ENCODE peak calls at places on chromosomes 3 and 15, in eight cellular contexts. O is lower lobe of right lung, U is body of pancreas, G is BE2C, H is chondrocyte, B is fibroblast of lung, V is Panc1, T is tibial artery. Q is an unnamed sample.

GRCh38 chr15:82820128-82820527 is 10.7 kb downstream of the WHAMM start:
- DNase-seq in O (no peak), U (no peak), G (no peak), H (no peak), B (no peak), V (no peak), T (no peak), Q (no peak)

GRCh38 chr15:45546789-45547188 is 24.2 kb upstream of the SLC30A4 start:
- DNase-seq in O (no peak), U (no peak), G (no peak), H (no peak), B (no peak), V (no peak), T (no peak), Q (no peak)

GRCh38 chr15:52336530-52336929 is 40.9 kb upstream of the MYO5C start:
- DNase-seq in O (no peak), U (peak; percentile 60), G (no peak), H (no peak), B (no peak), V (no peak), T (no peak), Q (no peak)

GRCh38 chr3:128364291-128364690 is 102.4 kb downstream of the DNAJB8 start:
- DNase-seq in O (no peak), U (no peak), G (no peak), H (peak; percentile 57), B (no peak), V (no peak), T (no peak), Q (no peak)

GRCh38 chr15:20356444-20357138 is 185.0 kb downstream of the GOLGA6L6 start:
- DNase-seq in O (peak; percentile 73), U (peak; percentile 75), G (no peak), H (peak; percentile 100), B (no peak), V (peak; percentile 54), T (peak; percentile 30), Q (no peak)

GRCh38 chr3:110928016-110928662 is 143.5 kb upstream of the NECTIN3 start:
- DNase-seq in O (no peak), U (no peak), G (no peak), H (no peak), B (no peak), V (no peak), T (no peak), Q (no peak)

GRCh38 chr3:64399205-64399800 is 174.0 kb upstream of the PRICKLE2 start:
- DNase-seq in O (no peak), U (peak; percentile 39), G (peak; percentile 44), H (no peak), B (peak; percentile 77), V (peak; percentile 20), T (no peak), Q (peak; percentile 77)

GRCh38 chr3:193297421-193297820 is 56.4 kb downstream of the PLAAT1 start:
- DNase-seq in O (no peak), U (no peak), G (no peak), H (no peak), B (no peak), V (peak; percentile 7), T (no peak), Q (peak; percentile 86)

GRCh38 chr3:76685858-76686257 is 354.0 kb upstream of the ROBO2 start:
- DNase-seq in O (no peak), U (no peak), G (no peak), H (no peak), B (no peak), V (no peak), T (no peak), Q (no peak)

GRCh38 chr3:113132571-113132996 is 78.8 kb upstream of the BOC start:
- DNase-seq in O (no peak), U (no peak), G (no peak), H (no peak), B (peak; percentile 55), V (no peak), T (no peak), Q (peak; percentile 88)

GRCh38 chr3:169562988-169563774 is 100.3 kb downstream of the MECOM start:
- DNase-seq in O (no peak), U (no peak), G (no peak), H (no peak), B (peak; percentile 20), V (no peak), T (no peak), Q (no peak)

GRCh38 chr3:20125912-20126311 is 60.1 kb downstream of the SGO1 start:
- DNase-seq in O (no peak), U (no peak), G (no peak), H (no peak), B (no peak), V (no peak), T (peak; percentile 22), Q (no peak)

GRCh38 chr15:85479071-85479647 is 98.8 kb downstream of the AKAP13 start:
- DNase-seq in O (no peak), U (no peak), G (no peak), H (no peak), B (peak; percentile 32), V (no peak), T (no peak), Q (peak; percentile 72)

GRCh38 chr3:65354880-65355279 is 667.1 kb upstream of the ADAMTS9 start:
- DNase-seq in O (no peak), U (no peak), G (no peak), H (no peak), B (no peak), V (no peak), T (no peak), Q (no peak)

GRCh38 chr15:70582143-70582945 is 181.0 kb downstream of the UACA start:
- DNase-seq in O (no peak), U (no peak), G (no peak), H (no peak), B (peak; percentile 88), V (no peak), T (no peak), Q (peak; percentile 72)
- TF ChIP-seq CTCF in O (no peak), U (no peak), G (no peak), H (no peak), B (no peak), V (no peak), T (no peak), Q (no peak)

DNA sequence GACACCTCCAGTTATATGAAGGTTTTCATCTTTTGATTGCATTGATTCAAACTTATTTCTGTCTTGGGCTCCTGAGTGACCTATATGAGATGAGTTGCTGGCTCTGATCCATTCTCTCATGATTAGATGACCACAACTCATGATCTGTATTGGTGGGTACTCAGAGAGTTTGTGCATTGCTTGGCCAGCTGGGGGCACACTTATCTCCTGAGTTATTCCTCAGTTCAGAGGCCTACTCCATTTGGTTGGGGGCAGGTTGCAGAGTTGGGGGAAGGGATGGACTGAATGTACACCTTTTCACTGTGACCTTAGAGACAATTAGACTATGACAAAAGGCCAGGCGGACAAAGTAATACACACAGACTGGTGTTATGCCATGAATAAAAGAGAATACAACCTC is 166.2 kb upstream of the SEMA6D start:
- DNase-seq in O (no peak), U (peak; percentile 7), G (peak; percentile 30), H (no peak), B (no peak), V (no peak), T (no peak), Q (no peak)
- TF ChIP-seq CTCF in O (no peak), U (no peak), G (peak; percentile 51), H (peak; percentile 39), B (no peak), V (no peak), T (no peak), Q (no peak)

DNA sequence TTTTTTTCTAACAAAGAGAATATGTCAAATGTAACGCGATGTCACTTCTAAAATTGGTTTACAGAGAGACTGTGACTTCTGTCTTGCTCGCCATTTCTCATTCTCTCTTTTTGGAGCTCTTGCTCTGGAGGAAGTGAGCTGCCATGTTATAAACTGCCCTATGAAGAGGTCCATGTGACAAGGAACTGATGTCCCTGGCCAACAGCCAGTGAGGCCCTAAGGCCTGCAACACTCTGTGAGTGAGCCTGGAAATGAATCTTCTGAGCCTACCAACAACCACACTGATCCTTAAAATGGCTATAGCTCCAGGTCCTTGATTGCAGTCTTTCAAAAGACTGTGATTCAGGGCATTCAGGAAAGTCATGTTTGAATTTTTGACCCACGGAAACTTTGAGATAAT is 49.9 kb downstream of the NMD3 start:
- DNase-seq in O (no peak), U (peak; percentile 19), G (no peak), H (no peak), B (peak; percentile 44), V (no peak), T (no peak), Q (no peak)
- TF ChIP-seq CTCF in O (no peak), U (no peak), G (no peak), H (no peak), B (no peak), V (no peak), T (no peak), Q (no peak)

GRCh38 chr15:48647963-48648362 is 2.5 kb upstream of the FBN1 start:
- DNase-seq in O (no peak), U (no peak), G (peak; percentile 13), H (no peak), B (peak; percentile 49), V (no peak), T (no peak), Q (peak; percentile 51)
- TF ChIP-seq CTCF in O (no peak), U (no peak), G (peak; percentile 30), H (peak; percentile 66), B (peak; percentile 38), V (peak; percentile 5), T (peak; percentile 28), Q (peak; percentile 49)

GRCh38 chr3:12287727-12288465 is 974 bp upstream of the PPARG start:
- DNase-seq in O (peak; percentile 70), U (peak; percentile 32), G (peak; percentile 45), H (no peak), B (peak; percentile 47), V (no peak), T (no peak), Q (no peak)
- TF ChIP-seq CTCF in O (no peak), U (no peak), G (no peak), H (no peak), B (no peak), V (peak; percentile 14), T (no peak), Q (no peak)

GRCh38 chr3:148957586-148957985 is 33.8 kb upstream of the GYG1 start:
- DNase-seq in O (no peak), U (peak; percentile 26), G (peak; percentile 42), H (no peak), B (no peak), V (no peak), T (no peak), Q (no peak)
- TF ChIP-seq CTCF in O (peak; percentile 32), U (no peak), G (peak; percentile 68), H (peak; percentile 43), B (no peak), V (peak; percentile 72), T (no peak), Q (peak; percentile 35)

GRCh38 chr3:41328916-41329315 is 129.6 kb downstream of the CTNNB1 start:
- DNase-seq in O (no peak), U (no peak), G (no peak), H (no peak), B (peak; percentile 27), V (no peak), T (no peak), Q (peak; percentile 45)
- TF ChIP-seq CTCF in O (no peak), U (no peak), G (no peak), H (no peak), B (no peak), V (no peak), T (no peak), Q (no peak)

GRCh38 chr15:81411056-81411455 is 37.0 kb upstream of the TMC3 start:
- DNase-seq in O (no peak), U (no peak), G (no peak), H (no peak), B (no peak), V (no peak), T (no peak), Q (no peak)
- TF ChIP-seq CTCF in O (no peak), U (no peak), G (no peak), H (no peak), B (no peak), V (no peak), T (no peak), Q (no peak)

Q was measured in astrocyte of the spinal cord.